ENCODE peak calls at places on chromosomes 7 and 10, in six cellular contexts. S, W, Y, B, N and Q are unnamed samples.

GRCh38 chr10:86651631-86652331 is 2.6 kb upstream of the OPN4 start:
- DNase-seq in Y (no peak), W (no peak), S (no peak), B (no peak), N (no peak), Q (no peak)

GRCh38 chr10:71068811-71069411 is 143.5 kb upstream of the UNC5B start:
- DNase-seq in Y (no peak), B (no peak), N (no peak), S (no peak), W (no peak), Q (no peak)

GRCh38 chr7:117192108-117192507 is 130.8 kb downstream of the WNT2 start:
- DNase-seq in N (no peak), Y (no peak), S (no peak), B (no peak), W (no peak), Q (no peak)

GRCh38 chr10:10164845-10165244 is 852.8 kb upstream of the CELF2 start:
- DNase-seq in W (no peak), Y (no peak), S (no peak), N (no peak), B (no peak), Q (no peak)

GRCh38 chr7:151579642-151580041 is 59.9 kb upstream of the RHEB start:
- DNase-seq in Y (no peak), N (no peak), B (no peak), W (no peak), S (no peak), Q (no peak)

GRCh38 chr10:34075269-34075926 is 739.7 kb downstream of the PARD3 start:
- DNase-seq in Y (no peak), N (no peak), W (no peak), S (no peak), B (no peak), Q (no peak)

GRCh38 chr10:80909254-80909653 is 371.6 kb downstream of the SH2D4B start:
- DNase-seq in S (no peak), N (no peak), W (no peak), Y (no peak), B (no peak), Q (no peak)

GRCh38 chr10:88793747-88794299 is 8.7 kb upstream of the LIPM start:
- DNase-seq in W (no peak), S (no peak), Y (no peak), B (no peak), N (no peak), Q (peak)

GRCh38 chr7:137209151-137209822 is 134.2 kb downstream of the PTN start:
- DNase-seq in W (no peak), N (no peak), S (no peak), B (no peak), Y (no peak), Q (no peak)

GRCh38 chr7:116138202-116138801 is 72.0 kb upstream of the TES start:
- DNase-seq in N (peak), S (peak), Y (peak), B (peak), W (peak), Q (peak)

GRCh38 chr7:134196439-134196838 is 69.3 kb downstream of the LRGUK start:
- DNase-seq in B (no peak), N (no peak), S (no peak), W (no peak), Y (no peak), Q (no peak)

GRCh38 chr10:7634142-7634894 is 32.4 kb downstream of the ITIH5 start:
- DNase-seq in N (no peak), B (no peak), S (no peak), W (no peak), Y (no peak), Q (peak)

GRCh38 chr7:83060218-83060617 is 102.5 kb downstream of the PCLO start:
- DNase-seq in B (peak), N (no peak), S (no peak), Y (no peak), W (no peak), Q (no peak)